ENCODE peak calls at places on chromosomes 13 and 19, in four cellular contexts. C is stimulated activated CD4-positive, alpha-beta T cell treated with anti-CD3 and anti-CD28 coated beads, Interleukin-15, amount 100 ng/mL, for 24 hours; O is Peyer's patch; X is left colon. S is an unnamed sample.
A peak's percentile ranks its signal among the peaks of the same experiment; 100 is the strongest.

GRCh38 chr13:51313619-51314018 is 25.9 kb upstream of the SERPINE3 start:
- DNase-seq in C (no peak), O (no peak), X (no peak), S (no peak)

GRCh38 chr13:30968734-30969335 is 36.4 kb downstream of the TEX26 start:
- DNase-seq in C (no peak), O (no peak), X (no peak), S (no peak)

GRCh38 chr19:18014197-18014596 is 6.2 kb downstream of the ARRDC2 start:
- DNase-seq in C (no peak), O (peak; percentile 54), X (no peak), S (no peak)

GRCh38 chr19:55901369-55902079 is 30.6 kb downstream of the NLRP13 start:
- DNase-seq in C (no peak), O (no peak), X (no peak), S (no peak)

GRCh38 chr19:11296264-11296663 is 304 bp downstream of the TSPAN16 start:
- DNase-seq in C (no peak), O (no peak), X (no peak), S (no peak)

GRCh38 chr19:45817725-45818301 is 2.7 kb upstream of the RSPH6A start:
- DNase-seq in C (no peak), O (no peak), X (no peak), S (no peak)

GRCh38 chr13:104357672-104358314 is 1291.6 kb upstream of the SLC10A2 start:
- DNase-seq in C (no peak), O (no peak), X (no peak), S (no peak)

GRCh38 chr19:47110521-47111080 is 3.0 kb downstream of the ZC3H4 start:
- DNase-seq in C (peak; percentile 53), O (peak; percentile 52), X (peak; percentile 58), S (no peak)

GRCh38 chr13:114061047-114061446 is 71.4 kb downstream of the RASA3 start:
- DNase-seq in C (no peak), O (no peak), X (no peak), S (no peak)

GRCh38 chr19:33470040-33470330 is 51.6 kb downstream of the PEPD start:
- DNase-seq in C (no peak), O (no peak), X (no peak), S (no peak)

GRCh38 chr19:28218728-28219127 is 994.2 kb downstream of the UQCRFS1 start:
- DNase-seq in C (no peak), O (no peak), X (no peak), S (no peak)

GRCh38 chr19:15810335-15810734 is 5.1 kb downstream of the OR10H1 start:
- DNase-seq in C (no peak), O (no peak), X (peak; percentile 43), S (no peak)

GRCh38 chr13:51416107-51416506 is 36.7 kb downstream of the INTS6 start:
- DNase-seq in C (no peak), O (no peak), X (no peak), S (no peak)

GRCh38 chr19:36986601-36987000 is 70.5 kb downstream of the ZNF568 start:
- DNase-seq in C (no peak), O (no peak), X (no peak), S (no peak)

GRCh38 chr13:21987793-21988192 is 316.9 kb downstream of the FGF9 start:
- DNase-seq in C (no peak), O (no peak), X (no peak), S (no peak)

GRCh38 chr19:46021531-46022041 is 1.3 kb downstream of the PGLYRP1 start:
- DNase-seq in C (no peak), O (no peak), X (peak; percentile 55), S (no peak)

GRCh38 chr19:52734340-52734892 is 428 bp downstream of the ZNF611 start:
- DNase-seq in C (peak; percentile 12), O (no peak), X (peak; percentile 20), S (no peak)

GRCh38 chr19:14577885-14578427 is 4.9 kb upstream of the CLEC17A start:
- DNase-seq in C (peak; percentile 31), O (peak; percentile 54), X (no peak), S (no peak)

GRCh38 chr19:19147344-19147743 is 9.1 kb upstream of the TMEM161A start:
- DNase-seq in C (no peak), O (no peak), X (no peak), S (no peak)

GRCh38 chr13:40127476-40127875 is 472.0 kb downstream of the COG6 start:
- DNase-seq in C (no peak), O (peak; percentile 76), X (no peak), S (no peak)